ENCODE peak calls at places on chromosomes 2 and 18, in four cellular contexts. G is IMR-90, K is sigmoid colon, Z is psoas muscle. T is an unnamed sample.

GRCh38 chr2:219001577-219002394 is 8.6 kb upstream of the CRYBA2 start:
- DNase-seq in G (no peak), K (no peak), Z (no peak), T (no peak)

GRCh38 chr2:1140389-1141003 is 189.8 kb downstream of the SNTG2 start:
- DNase-seq in G (no peak), K (no peak), Z (no peak), T (no peak)

GRCh38 chr2:71070294-71071025 is 2.0 kb downstream of the NAGK start:
- DNase-seq in G (peak), K (peak), Z (no peak), T (no peak)

GRCh38 chr2:240919161-240919781 is 13.1 kb downstream of the CROCC2 start:
- DNase-seq in G (no peak), K (peak), Z (peak), T (peak)

GRCh38 chr2:1791670-1792069 is 47.4 kb upstream of the PXDN start:
- DNase-seq in G (peak), K (no peak), Z (no peak), T (no peak)

GRCh38 chr2:219612605-219613286 is 14.7 kb upstream of the SLC4A3 start:
- DNase-seq in G (no peak), K (peak), Z (no peak), T (no peak)

GRCh38 chr2:178258916-178259315 is 64.6 kb downstream of the OSBPL6 start:
- DNase-seq in G (peak), K (no peak), Z (no peak), T (no peak)

GRCh38 chr2:158315803-158316413 is 140.6 kb downstream of the CCDC148 start:
- DNase-seq in G (no peak), K (no peak), Z (no peak), T (no peak)

GRCh38 chr18:55821219-55821618 is 233.2 kb upstream of the TCF4 start:
- DNase-seq in G (peak), K (no peak), Z (no peak), T (no peak)

GRCh38 chr2:224938670-224939309 is 103.5 kb downstream of the DOCK10 start:
- DNase-seq in G (peak), K (no peak), Z (no peak), T (no peak)

GRCh38 chr18:11565716-11566115 is 43.7 kb upstream of the SLC35G4 start:
- DNase-seq in G (no peak), K (no peak), Z (no peak), T (no peak)

GRCh38 chr18:52130621-52131020 is 209.4 kb upstream of the DCC start:
- DNase-seq in G (no peak), K (no peak), Z (no peak), T (no peak)

GRCh38 chr2:186595219-186595618 is 5.4 kb downstream of the ITGAV start:
- DNase-seq in G (peak), K (no peak), Z (no peak), T (no peak)

GRCh38 chr2:230944123-230944653 is 19.1 kb upstream of the GPR55 start:
- DNase-seq in G (no peak), K (no peak), Z (no peak), T (peak)

GRCh38 chr2:226664140-226664539 is 135.5 kb downstream of the IRS1 start:
- DNase-seq in G (no peak), K (no peak), Z (no peak), T (no peak)

GRCh38 chr2:20501974-20502373 is 55.1 kb downstream of the RHOB start:
- DNase-seq in G (peak), K (peak), Z (peak), T (no peak)

GRCh38 chr2:28202718-28203117 is 189.9 kb upstream of the FOSL2 start:
- DNase-seq in G (no peak), K (no peak), Z (no peak), T (no peak)

GRCh38 chr2:100283724-100284501 is 38.4 kb downstream of the LONRF2 start:
- DNase-seq in G (no peak), K (no peak), Z (no peak), T (no peak)

GRCh38 chr2:128269358-128270305 is 49.0 kb downstream of the HS6ST1 start:
- DNase-seq in G (no peak), K (peak), Z (peak), T (peak)

GRCh38 chr2:218570850-218571249 is 2.2 kb downstream of the CNOT9 start:
- DNase-seq in G (peak), K (no peak), Z (no peak), T (no peak)

GRCh38 chr2:159562248-159562647 is 54.1 kb downstream of the BAZ2B start:
- DNase-seq in G (peak), K (no peak), Z (no peak), T (no peak)

GRCh38 chr2:143383016-143383415 is 253.8 kb downstream of the ARHGAP15 start:
- DNase-seq in G (no peak), K (no peak), Z (no peak), T (no peak)

GRCh38 chr2:115976916-115977315 is 1534.5 kb downstream of the DPP10 start:
- DNase-seq in G (no peak), K (no peak), Z (no peak), T (no peak)

GRCh38 chr2:212245868-212246267 is 292.7 kb downstream of the ERBB4 start:
- DNase-seq in G (no peak), K (no peak), Z (no peak), T (no peak)

GRCh38 chr2:180122874-180123273 is 115.8 kb upstream of the CWC22 start:
- DNase-seq in G (peak), K (no peak), Z (no peak), T (no peak)

GRCh38 chr2:167186465-167186864 is 298.2 kb downstream of the XIRP2 start:
- DNase-seq in G (no peak), K (no peak), Z (no peak), T (no peak)

GRCh38 chr2:43605079-43605655 is 9.3 kb upstream of the THADA start:
- DNase-seq in G (peak), K (no peak), Z (no peak), T (no peak)
- TF ChIP-seq CTCF in G (peak), K (no peak), Z (peak), T (no peak)

GRCh38 chr2:207091928-207092327 is 73.8 kb downstream of the KLF7 start:
- DNase-seq in G (no peak), K (no peak), Z (no peak), T (no peak)

GRCh38 chr2:207091175-207091574 is 74.6 kb downstream of the KLF7 start:
- DNase-seq in G (no peak), K (no peak), Z (no peak), T (no peak)

GRCh38 chr2:207088839-207089238 is 76.9 kb downstream of the KLF7 start:
- DNase-seq in G (no peak), K (no peak), Z (no peak), T (no peak)

GRCh38 chr2:207088276-207088675 is 77.5 kb downstream of the KLF7 start:
- DNase-seq in G (no peak), K (no peak), Z (no peak), T (no peak)

DNA sequence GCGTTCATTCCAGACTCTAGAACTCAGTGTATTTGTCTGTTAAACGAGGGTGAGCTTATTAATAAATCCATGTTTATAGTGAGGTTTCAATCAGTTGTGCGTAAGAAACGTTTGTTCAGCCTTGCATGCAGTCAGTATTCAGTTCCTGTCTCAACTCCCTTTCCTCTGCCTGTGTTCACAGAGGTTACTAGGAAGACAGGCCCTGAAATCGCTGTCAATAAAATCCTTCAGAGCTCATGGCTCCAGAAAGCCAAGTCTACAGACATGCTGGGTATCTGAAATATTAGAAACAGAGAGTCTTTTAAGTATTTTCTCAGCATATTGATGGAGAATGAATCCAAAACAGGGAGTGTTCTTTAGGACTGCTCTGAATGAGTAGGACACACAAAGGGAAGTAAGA is 75.4 kb downstream of the KLF7 start:
- DNase-seq in G (no peak), K (no peak), Z (no peak), T (no peak)
- H3K27ac ChIP-seq in G (no peak), K (no peak), Z (no peak), T (no peak)

GRCh38 chr2:172930871-172931255 is 144.8 kb upstream of the MAP3K20 start:
- DNase-seq in G (no peak), K (no peak), Z (no peak), T (no peak)
- H3K4me3 ChIP-seq in G (no peak), K (no peak), Z (no peak), T (no peak)

GRCh38 chr2:18267501-18267900 is 293.0 kb downstream of the RDH14 start:
- DNase-seq in G (peak), K (no peak), Z (no peak), T (no peak)

GRCh38 chr2:18262601-18263000 is 297.9 kb downstream of the RDH14 start:
- DNase-seq in G (peak), K (no peak), Z (no peak), T (no peak)

GRCh38 chr2:18265614-18266013 is 294.8 kb downstream of the RDH14 start:
- DNase-seq in G (no peak), K (no peak), Z (no peak), T (no peak)

GRCh38 chr2:18268400-18268799 is 292.1 kb downstream of the RDH14 start:
- DNase-seq in G (peak), K (no peak), Z (no peak), T (no peak)

DNA sequence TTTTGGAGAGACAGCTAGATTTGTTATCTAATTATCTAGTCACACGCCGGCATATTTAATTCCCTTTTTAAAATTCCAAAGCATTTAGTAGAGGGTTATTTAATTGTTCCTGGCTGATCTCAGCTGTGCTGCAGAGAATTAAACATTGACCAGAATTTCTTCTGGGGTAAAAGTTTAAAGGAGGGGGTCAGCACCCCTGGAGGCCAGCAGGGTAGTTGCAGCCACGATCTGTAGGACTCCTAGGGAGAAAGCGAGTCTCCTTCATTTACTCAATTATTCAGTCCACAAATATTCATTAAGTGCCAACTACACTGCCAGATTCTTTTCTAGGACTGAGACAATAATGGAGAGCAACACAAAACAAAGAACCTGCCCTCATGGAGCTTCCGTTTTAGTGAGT is 294.3 kb downstream of the RDH14 start:
- DNase-seq in G (no peak), K (no peak), Z (no peak), T (no peak)
- TF ChIP-seq CTCF in G (peak), K (no peak), Z (peak), T (no peak)

GRCh38 chr2:106156305-106157288 is 37.5 kb downstream of the UXS1 start:
- DNase-seq in G (peak), K (no peak), Z (no peak), T (no peak)
- H3K27ac ChIP-seq in G (no peak), K (no peak), Z (no peak), T (no peak)

DNA sequence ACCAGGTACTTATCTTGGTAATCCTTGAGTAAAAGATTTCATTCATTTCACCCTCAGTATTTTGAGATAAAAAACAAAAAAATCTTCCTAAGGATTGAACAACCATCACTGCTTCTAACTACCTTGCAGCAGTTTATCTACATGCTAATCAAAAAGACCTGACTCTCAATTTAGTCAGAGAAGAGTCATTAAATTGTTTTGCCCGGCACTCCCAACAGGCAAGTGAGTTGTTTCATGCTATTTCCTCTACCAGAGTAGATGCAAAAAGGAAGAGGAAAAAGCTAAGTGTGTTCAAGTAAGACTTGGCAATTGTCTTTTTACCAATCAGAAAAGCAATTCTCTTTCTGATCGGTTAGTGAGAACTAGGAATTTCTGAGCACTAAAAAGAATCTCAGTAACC is 39.5 kb downstream of the MYO5B start:
- DNase-seq in G (no peak), K (no peak), Z (no peak), T (no peak)
- H3K4me3 ChIP-seq in G (no peak), K (no peak), Z (no peak), T (no peak)

DNA sequence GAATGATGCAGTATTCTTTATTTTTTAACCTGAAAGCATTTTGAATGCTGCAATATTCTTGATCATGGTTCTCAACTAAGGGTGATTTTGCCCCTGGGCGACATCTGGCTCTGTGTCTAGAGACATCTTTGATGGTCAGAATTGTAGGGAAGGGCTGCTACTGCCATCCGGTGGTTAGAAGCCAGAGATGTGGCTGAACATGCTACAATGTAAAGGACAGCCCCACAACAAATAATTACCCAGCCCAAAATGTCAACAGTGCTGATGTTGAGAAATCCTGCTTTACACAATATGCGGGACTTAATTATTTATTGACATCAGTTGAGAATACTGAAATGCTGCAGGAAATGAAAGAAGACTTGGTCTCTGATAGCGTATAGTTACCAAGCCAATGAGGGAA is 37.5 kb upstream of the SERPINB2 start:
- DNase-seq in G (peak), K (no peak), Z (no peak), T (no peak)
- TF ChIP-seq CTCF in G (peak), K (no peak), Z (no peak), T (no peak)

GRCh38 chr2:88005776-88006175 is 10.6 kb downstream of the RNU2-63P start:
- DNase-seq in G (no peak), K (no peak), Z (no peak), T (no peak)
- H3K27ac ChIP-seq in G (no peak), K (no peak), Z (no peak), T (no peak)